ENCODE peak calls at places on chromosomes 11 and 22, in seven cellular contexts. One of them, this sample, is unnamed.

GRCh38 chr11:6638437-6638836 is 17.2 kb downstream of the DCHS1 start:
- DNase-seq in CD4-positive, CD25-positive, alpha-beta regulatory T cell: no peak
- DNase-seq in neural progenitor cell: no peak
- DNase-seq in brain microvascular endothelial cell: no peak
- DNase-seq in upper lobe of right lung: no peak
- DNase-seq in IMR-90: no peak
- DNase-seq in fibroblast of lung: no peak
- DNase-seq in this sample: no peak

GRCh38 chr11:71186861-71187260 is 65.5 kb downstream of the SHANK2 start:
- DNase-seq in brain microvascular endothelial cell: no peak
- DNase-seq in neural progenitor cell: no peak
- DNase-seq in upper lobe of right lung: peak; percentile 27
- DNase-seq in fibroblast of lung: no peak
- DNase-seq in CD4-positive, CD25-positive, alpha-beta regulatory T cell: no peak
- DNase-seq in IMR-90: no peak
- DNase-seq in this sample: no peak

GRCh38 chr11:102930451-102930850 is 25.1 kb downstream of the MMP13 start:
- DNase-seq in brain microvascular endothelial cell: no peak
- DNase-seq in neural progenitor cell: no peak
- DNase-seq in IMR-90: no peak
- DNase-seq in upper lobe of right lung: no peak
- DNase-seq in fibroblast of lung: no peak
- DNase-seq in CD4-positive, CD25-positive, alpha-beta regulatory T cell: no peak
- DNase-seq in this sample: no peak

GRCh38 chr11:74696488-74696887 is 34.7 kb downstream of the CHRDL2 start:
- DNase-seq in upper lobe of right lung: no peak
- DNase-seq in neural progenitor cell: no peak
- DNase-seq in IMR-90: no peak
- DNase-seq in CD4-positive, CD25-positive, alpha-beta regulatory T cell: no peak
- DNase-seq in fibroblast of lung: no peak
- DNase-seq in brain microvascular endothelial cell: no peak
- DNase-seq in this sample: no peak

GRCh38 chr11:123473941-123474668 is 44.0 kb downstream of the GRAMD1B start:
- DNase-seq in upper lobe of right lung: no peak
- DNase-seq in CD4-positive, CD25-positive, alpha-beta regulatory T cell: no peak
- DNase-seq in neural progenitor cell: no peak
- DNase-seq in fibroblast of lung: peak; percentile 85
- DNase-seq in brain microvascular endothelial cell: peak; percentile 81
- DNase-seq in IMR-90: peak; percentile 98
- DNase-seq in this sample: no peak

GRCh38 chr11:101867951-101868350 is 46.9 kb upstream of the CEP126 start:
- DNase-seq in neural progenitor cell: no peak
- DNase-seq in brain microvascular endothelial cell: peak; percentile 25
- DNase-seq in CD4-positive, CD25-positive, alpha-beta regulatory T cell: no peak
- DNase-seq in upper lobe of right lung: no peak
- DNase-seq in IMR-90: peak; percentile 58
- DNase-seq in fibroblast of lung: peak; percentile 8
- DNase-seq in this sample: no peak

GRCh38 chr11:46142561-46142960 is 21.3 kb upstream of the PHF21A start:
- DNase-seq in fibroblast of lung: no peak
- DNase-seq in brain microvascular endothelial cell: no peak
- DNase-seq in upper lobe of right lung: no peak
- DNase-seq in CD4-positive, CD25-positive, alpha-beta regulatory T cell: no peak
- DNase-seq in IMR-90: no peak
- DNase-seq in neural progenitor cell: no peak
- DNase-seq in this sample: no peak

GRCh38 chr22:43895986-43896645 is 4.3 kb upstream of the PNPLA5 start:
- DNase-seq in IMR-90: no peak
- DNase-seq in CD4-positive, CD25-positive, alpha-beta regulatory T cell: no peak
- DNase-seq in brain microvascular endothelial cell: no peak
- DNase-seq in upper lobe of right lung: no peak
- DNase-seq in neural progenitor cell: peak; percentile 33
- DNase-seq in fibroblast of lung: no peak
- DNase-seq in this sample: no peak

GRCh38 chr11:79040348-79040747 is 400.5 kb downstream of the TENM4 start:
- DNase-seq in neural progenitor cell: no peak
- DNase-seq in brain microvascular endothelial cell: no peak
- DNase-seq in fibroblast of lung: peak; percentile 84
- DNase-seq in CD4-positive, CD25-positive, alpha-beta regulatory T cell: no peak
- DNase-seq in upper lobe of right lung: no peak
- DNase-seq in IMR-90: peak; percentile 40
- DNase-seq in this sample: no peak

GRCh38 chr22:36510966-36511881 is 4.4 kb upstream of the FOXRED2 start:
- DNase-seq in IMR-90: peak; percentile 51
- DNase-seq in upper lobe of right lung: no peak
- DNase-seq in neural progenitor cell: peak; percentile 74
- DNase-seq in fibroblast of lung: peak; percentile 58
- DNase-seq in brain microvascular endothelial cell: peak; percentile 51
- DNase-seq in CD4-positive, CD25-positive, alpha-beta regulatory T cell: peak; percentile 28
- DNase-seq in this sample: no peak

GRCh38 chr22:44622147-44622427 is 79.9 kb upstream of the PRR5 start:
- DNase-seq in CD4-positive, CD25-positive, alpha-beta regulatory T cell: peak; percentile 30
- DNase-seq in neural progenitor cell: peak; percentile 83
- DNase-seq in fibroblast of lung: no peak
- DNase-seq in IMR-90: no peak
- DNase-seq in brain microvascular endothelial cell: no peak
- DNase-seq in upper lobe of right lung: no peak
- DNase-seq in this sample: peak; percentile 40

GRCh38 chr11:127202105-127202504 is 201.5 kb upstream of the KIRREL3 start:
- DNase-seq in CD4-positive, CD25-positive, alpha-beta regulatory T cell: no peak
- DNase-seq in fibroblast of lung: no peak
- DNase-seq in upper lobe of right lung: no peak
- DNase-seq in IMR-90: no peak
- DNase-seq in brain microvascular endothelial cell: no peak
- DNase-seq in neural progenitor cell: no peak
- DNase-seq in this sample: no peak

GRCh38 chr11:117225553-117226170 is 6.2 kb downstream of the PCSK7 start:
- DNase-seq in CD4-positive, CD25-positive, alpha-beta regulatory T cell: no peak
- DNase-seq in upper lobe of right lung: no peak
- DNase-seq in IMR-90: no peak
- DNase-seq in neural progenitor cell: no peak
- DNase-seq in brain microvascular endothelial cell: no peak
- DNase-seq in fibroblast of lung: no peak
- DNase-seq in this sample: no peak

GRCh38 chr11:78840190-78840589 is 265.5 kb upstream of the NARS2 start:
- DNase-seq in fibroblast of lung: peak; percentile 97
- DNase-seq in IMR-90: peak; percentile 91
- DNase-seq in neural progenitor cell: no peak
- DNase-seq in upper lobe of right lung: no peak
- DNase-seq in CD4-positive, CD25-positive, alpha-beta regulatory T cell: no peak
- DNase-seq in brain microvascular endothelial cell: no peak
- DNase-seq in this sample: no peak

GRCh38 chr22:23064381-23065068 is 5.8 kb upstream of the GNAZ start:
- DNase-seq in upper lobe of right lung: peak; percentile 44
- DNase-seq in brain microvascular endothelial cell: no peak
- DNase-seq in neural progenitor cell: no peak
- DNase-seq in fibroblast of lung: no peak
- DNase-seq in IMR-90: no peak
- DNase-seq in CD4-positive, CD25-positive, alpha-beta regulatory T cell: no peak
- DNase-seq in this sample: no peak

GRCh38 chr22:28108851-28109250 is 189.8 kb upstream of the PITPNB start:
- DNase-seq in brain microvascular endothelial cell: no peak
- DNase-seq in neural progenitor cell: no peak
- DNase-seq in fibroblast of lung: no peak
- DNase-seq in upper lobe of right lung: no peak
- DNase-seq in IMR-90: no peak
- DNase-seq in CD4-positive, CD25-positive, alpha-beta regulatory T cell: no peak
- DNase-seq in this sample: no peak

GRCh38 chr11:117143390-117143789 is 697 bp upstream of the PAFAH1B2 start:
- DNase-seq in IMR-90: peak; percentile 59
- DNase-seq in CD4-positive, CD25-positive, alpha-beta regulatory T cell: no peak
- DNase-seq in fibroblast of lung: peak; percentile 59
- DNase-seq in brain microvascular endothelial cell: peak; percentile 56
- DNase-seq in neural progenitor cell: peak; percentile 57
- DNase-seq in upper lobe of right lung: no peak
- DNase-seq in this sample: no peak

GRCh38 chr11:74084796-74085541 is 76.1 kb upstream of the UCP3 start:
- DNase-seq in upper lobe of right lung: no peak
- DNase-seq in brain microvascular endothelial cell: no peak
- DNase-seq in fibroblast of lung: no peak
- DNase-seq in IMR-90: peak; percentile 52
- DNase-seq in CD4-positive, CD25-positive, alpha-beta regulatory T cell: no peak
- DNase-seq in neural progenitor cell: no peak
- DNase-seq in this sample: no peak

GRCh38 chr11:94563176-94563847 is 3.9 kb upstream of the PIWIL4 start:
- DNase-seq in IMR-90: peak; percentile 77
- DNase-seq in upper lobe of right lung: no peak
- DNase-seq in CD4-positive, CD25-positive, alpha-beta regulatory T cell: no peak
- DNase-seq in brain microvascular endothelial cell: peak; percentile 59
- DNase-seq in neural progenitor cell: no peak
- DNase-seq in fibroblast of lung: peak; percentile 55
- DNase-seq in this sample: no peak

GRCh38 chr11:12787847-12788246 is 113.6 kb downstream of the TEAD1 start:
- DNase-seq in upper lobe of right lung: no peak
- DNase-seq in CD4-positive, CD25-positive, alpha-beta regulatory T cell: no peak
- DNase-seq in fibroblast of lung: peak; percentile 69
- DNase-seq in IMR-90: peak; percentile 90
- DNase-seq in neural progenitor cell: no peak
- DNase-seq in brain microvascular endothelial cell: peak; percentile 87
- DNase-seq in this sample: no peak

GRCh38 chr11:12784987-12785386 is 110.8 kb downstream of the TEAD1 start:
- DNase-seq in IMR-90: no peak
- DNase-seq in CD4-positive, CD25-positive, alpha-beta regulatory T cell: no peak
- DNase-seq in neural progenitor cell: no peak
- DNase-seq in fibroblast of lung: no peak
- DNase-seq in brain microvascular endothelial cell: no peak
- DNase-seq in upper lobe of right lung: no peak
- DNase-seq in this sample: no peak

GRCh38 chr11:12785901-12786300 is 111.7 kb downstream of the TEAD1 start:
- DNase-seq in upper lobe of right lung: no peak
- DNase-seq in IMR-90: no peak
- DNase-seq in neural progenitor cell: no peak
- DNase-seq in brain microvascular endothelial cell: no peak
- DNase-seq in CD4-positive, CD25-positive, alpha-beta regulatory T cell: no peak
- DNase-seq in fibroblast of lung: no peak
- DNase-seq in this sample: no peak

GRCh38 chr11:12786450-12786849 is 112.2 kb downstream of the TEAD1 start:
- DNase-seq in fibroblast of lung: no peak
- DNase-seq in CD4-positive, CD25-positive, alpha-beta regulatory T cell: no peak
- DNase-seq in upper lobe of right lung: no peak
- DNase-seq in brain microvascular endothelial cell: no peak
- DNase-seq in neural progenitor cell: no peak
- DNase-seq in IMR-90: no peak
- DNase-seq in this sample: no peak

DNA sequence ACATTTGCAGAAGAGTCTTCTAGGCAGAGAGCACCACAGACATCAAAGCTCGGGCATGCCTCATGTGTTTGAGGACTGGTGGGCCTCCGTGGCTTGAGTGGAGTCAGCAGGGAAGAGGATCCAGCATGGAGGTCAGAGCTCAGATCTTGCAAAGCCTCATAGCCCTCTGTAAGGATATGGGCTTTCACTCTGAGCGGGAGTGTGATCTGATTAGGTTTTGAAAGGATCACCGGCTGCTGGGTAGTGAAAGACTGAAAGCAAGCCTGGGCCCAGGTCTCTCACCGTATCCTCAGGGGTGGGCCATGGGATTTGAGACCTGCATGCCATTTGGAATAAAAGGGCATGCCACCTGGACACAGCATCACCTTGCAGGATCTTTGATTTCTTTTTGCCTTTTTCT is 112.7 kb downstream of the TEAD1 start:
- DNase-seq in brain microvascular endothelial cell: no peak
- DNase-seq in neural progenitor cell: peak; percentile 62
- DNase-seq in IMR-90: no peak
- DNase-seq in fibroblast of lung: no peak
- DNase-seq in upper lobe of right lung: no peak
- DNase-seq in CD4-positive, CD25-positive, alpha-beta regulatory T cell: no peak
- DNase-seq in this sample: no peak
- H3K36me3 ChIP-seq in brain microvascular endothelial cell: no peaks in the 10 kb centered on the region
- H3K36me3 ChIP-seq in neural progenitor cell: no peaks in the 10 kb centered on the region
- H3K36me3 ChIP-seq in IMR-90: peaks cover 12% of the 10 kb centered on the region
- H3K36me3 ChIP-seq in fibroblast of lung: peaks cover 2% of the 10 kb centered on the region
- H3K36me3 ChIP-seq in upper lobe of right lung: no peaks in the 10 kb centered on the region
- H3K36me3 ChIP-seq in CD4-positive, CD25-positive, alpha-beta regulatory T cell: no peaks in the 10 kb centered on the region
- H3K36me3 ChIP-seq in this sample: no peaks in the 10 kb centered on the region

DNA sequence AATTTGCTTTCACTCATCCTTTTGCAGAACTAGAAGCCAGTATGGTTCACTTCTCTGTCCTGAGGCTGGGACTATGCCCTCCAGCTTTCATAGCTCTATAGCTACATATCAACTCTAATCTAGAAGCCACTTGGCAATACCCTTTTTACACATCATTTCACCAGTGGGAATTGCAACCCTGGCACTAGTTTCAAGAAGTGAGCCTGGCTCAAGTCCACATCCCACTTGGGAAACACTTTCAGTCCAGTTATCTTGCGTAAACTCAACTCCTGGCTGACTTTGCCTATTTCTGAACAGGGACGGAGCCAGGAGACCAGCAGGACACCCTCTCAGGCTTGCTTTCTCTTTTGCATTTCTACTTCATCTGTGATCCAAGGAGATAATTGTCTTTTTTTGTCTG is 19.9 kb upstream of the FAT3 start:
- DNase-seq in CD4-positive, CD25-positive, alpha-beta regulatory T cell: no peak
- DNase-seq in fibroblast of lung: peak; percentile 53
- DNase-seq in brain microvascular endothelial cell: no peak
- DNase-seq in neural progenitor cell: no peak
- DNase-seq in IMR-90: no peak
- DNase-seq in upper lobe of right lung: no peak
- DNase-seq in this sample: no peak
- H3K36me3 ChIP-seq in CD4-positive, CD25-positive, alpha-beta regulatory T cell: no peaks in the 10 kb centered on the region
- H3K36me3 ChIP-seq in fibroblast of lung: no peaks in the 10 kb centered on the region
- H3K36me3 ChIP-seq in brain microvascular endothelial cell: no peaks in the 10 kb centered on the region
- H3K36me3 ChIP-seq in neural progenitor cell: no peaks in the 10 kb centered on the region
- H3K36me3 ChIP-seq in IMR-90: no peaks in the 10 kb centered on the region
- H3K36me3 ChIP-seq in upper lobe of right lung: no peaks in the 10 kb centered on the region
- H3K36me3 ChIP-seq in this sample: no peaks in the 10 kb centered on the region

GRCh38 chr11:87035976-87036583 is 1.7 kb upstream of the TMEM135 start:
- DNase-seq in neural progenitor cell: no peak
- DNase-seq in IMR-90: no peak
- DNase-seq in fibroblast of lung: no peak
- DNase-seq in upper lobe of right lung: no peak
- DNase-seq in brain microvascular endothelial cell: no peak
- DNase-seq in CD4-positive, CD25-positive, alpha-beta regulatory T cell: no peak
- DNase-seq in this sample: no peak
- H3K36me3 ChIP-seq in neural progenitor cell: no peaks in the 10 kb centered on the region
- H3K36me3 ChIP-seq in IMR-90: no peaks in the 10 kb centered on the region
- H3K36me3 ChIP-seq in fibroblast of lung: no peaks in the 10 kb centered on the region
- H3K36me3 ChIP-seq in upper lobe of right lung: no peaks in the 10 kb centered on the region
- H3K36me3 ChIP-seq in brain microvascular endothelial cell: no peaks in the 10 kb centered on the region
- H3K36me3 ChIP-seq in CD4-positive, CD25-positive, alpha-beta regulatory T cell: no peaks in the 10 kb centered on the region
- H3K36me3 ChIP-seq in this sample: no peaks in the 10 kb centered on the region

GRCh38 chr11:125934473-125934872 is 11.4 kb upstream of the VSIG10L2 start:
- DNase-seq in IMR-90: no peak
- DNase-seq in neural progenitor cell: no peak
- DNase-seq in upper lobe of right lung: peak; percentile 23
- DNase-seq in fibroblast of lung: no peak
- DNase-seq in brain microvascular endothelial cell: no peak
- DNase-seq in CD4-positive, CD25-positive, alpha-beta regulatory T cell: no peak
- DNase-seq in this sample: no peak

GRCh38 chr11:125933030-125933813 is 12.6 kb upstream of the VSIG10L2 start:
- DNase-seq in neural progenitor cell: no peak
- DNase-seq in CD4-positive, CD25-positive, alpha-beta regulatory T cell: no peak
- DNase-seq in IMR-90: no peak
- DNase-seq in brain microvascular endothelial cell: no peak
- DNase-seq in fibroblast of lung: no peak
- DNase-seq in upper lobe of right lung: peak; percentile 28
- DNase-seq in this sample: no peak

GRCh38 chr11:125935056-125935455 is 10.8 kb upstream of the VSIG10L2 start:
- DNase-seq in brain microvascular endothelial cell: no peak
- DNase-seq in CD4-positive, CD25-positive, alpha-beta regulatory T cell: no peak
- DNase-seq in fibroblast of lung: peak; percentile 9
- DNase-seq in upper lobe of right lung: no peak
- DNase-seq in IMR-90: no peak
- DNase-seq in neural progenitor cell: no peak
- DNase-seq in this sample: no peak

GRCh38 chr11:125938418-125938817 is 7.4 kb upstream of the VSIG10L2 start:
- DNase-seq in IMR-90: no peak
- DNase-seq in brain microvascular endothelial cell: no peak
- DNase-seq in upper lobe of right lung: peak; percentile 38
- DNase-seq in fibroblast of lung: no peak
- DNase-seq in CD4-positive, CD25-positive, alpha-beta regulatory T cell: no peak
- DNase-seq in neural progenitor cell: no peak
- DNase-seq in this sample: no peak

GRCh38 chr11:125935629-125936199 is 10.1 kb upstream of the VSIG10L2 start:
- DNase-seq in IMR-90: no peak
- DNase-seq in upper lobe of right lung: peak; percentile 41
- DNase-seq in neural progenitor cell: no peak
- DNase-seq in CD4-positive, CD25-positive, alpha-beta regulatory T cell: no peak
- DNase-seq in brain microvascular endothelial cell: no peak
- DNase-seq in fibroblast of lung: peak; percentile 11
- DNase-seq in this sample: no peak
- H3K36me3 ChIP-seq in IMR-90: no peaks in the 10 kb centered on the region
- H3K36me3 ChIP-seq in upper lobe of right lung: no peaks in the 10 kb centered on the region
- H3K36me3 ChIP-seq in neural progenitor cell: no peaks in the 10 kb centered on the region
- H3K36me3 ChIP-seq in CD4-positive, CD25-positive, alpha-beta regulatory T cell: no peaks in the 10 kb centered on the region
- H3K36me3 ChIP-seq in brain microvascular endothelial cell: no peaks in the 10 kb centered on the region
- H3K36me3 ChIP-seq in fibroblast of lung: no peaks in the 10 kb centered on the region
- H3K36me3 ChIP-seq in this sample: no peaks in the 10 kb centered on the region

This sample was measured in CD4-positive, alpha-beta memory T cell.